ENCODE peak calls at places on chromosomes 13 and 19, in seven cellular contexts. L is activated CD4-positive, CD25-positive, alpha-beta regulatory T cell; Q is heart right ventricle; N is stimulated activated CD4-positive, alpha-beta T cell treated with anti-CD3 and anti-CD28 coated beads, Interleukin-12 subunit alpha, Interleukin-12 subunit beta, amount 100 ng/mL, for 48 hours; F is hepatic stellate cell; T is stimulated activated naive CD4-positive, alpha-beta T cell; I is HS-27A. G is an unnamed sample.

GRCh38 chr13:59651479-59651878 is 512.2 kb downstream of the DIAPH3 start:
- DNase-seq in Q (no peak), F (no peak), T (no peak), N (no peak), L (no peak), I (no peak), G (no peak)

GRCh38 chr19:51347209-51347928 is 5.4 kb upstream of the VSIG10L start:
- DNase-seq in F (no peak), Q (no peak), N (no peak), T (no peak), L (no peak), I (no peak), G (no peak)

GRCh38 chr13:32901994-32902780 is 114.0 kb upstream of the KL start:
- DNase-seq in I (no peak), Q (no peak), T (no peak), N (no peak), F (no peak), L (no peak), G (no peak)

GRCh38 chr19:39390460-39390758 is 497 bp downstream of the PAF1 start:
- DNase-seq in Q (no peak), L (no peak), N (peak; percentile 59), T (peak; percentile 84), F (peak; percentile 45), I (no peak), G (no peak)

GRCh38 chr19:12779162-12779993 is 4.0 kb upstream of the HOOK2 start:
- DNase-seq in N (no peak), T (no peak), I (no peak), L (no peak), F (peak; percentile 73), Q (peak; percentile 64), G (no peak)

GRCh38 chr13:101211261-101211660 is 205.0 kb downstream of the NALCN start:
- DNase-seq in L (no peak), N (no peak), I (peak; percentile 33), T (no peak), Q (no peak), F (peak; percentile 20), G (no peak)

GRCh38 chr13:100440756-100441421 is 147.7 kb downstream of the GGACT start:
- DNase-seq in N (no peak), L (no peak), I (peak; percentile 33), F (peak; percentile 45), Q (no peak), T (no peak), G (no peak)

GRCh38 chr19:46737275-46737654 is 8.6 kb upstream of the FKRP start:
- DNase-seq in F (no peak), L (no peak), Q (no peak), N (no peak), T (no peak), I (no peak), G (no peak)

GRCh38 chr19:21463449-21464105 is 41.8 kb upstream of the ZNF429 start:
- DNase-seq in N (peak; percentile 41), Q (peak; percentile 38), F (no peak), L (peak; percentile 5), T (no peak), I (no peak), G (no peak)

GRCh38 chr13:40911341-40911740 is 107.8 kb downstream of the ELF1 start:
- DNase-seq in F (no peak), N (no peak), T (no peak), L (no peak), Q (no peak), I (no peak), G (no peak)

GRCh38 chr19:53131085-53131484 is 1.6 kb downstream of the ZNF415 start:
- DNase-seq in Q (no peak), N (no peak), T (no peak), L (no peak), F (no peak), I (no peak), G (no peak)

GRCh38 chr13:110520431-110521295 is 40.9 kb downstream of the RAB20 start:
- DNase-seq in L (no peak), T (no peak), Q (peak; percentile 71), I (no peak), F (no peak), N (no peak), G (no peak)

GRCh38 chr19:6828698-6829633 is 56.5 kb downstream of the VAV1 start:
- DNase-seq in N (peak; percentile 45), T (peak; percentile 22), I (no peak), L (no peak), Q (no peak), F (no peak), G (no peak)

GRCh38 chr13:47420012-47420411 is 523.2 kb upstream of the HTR2A start:
- DNase-seq in I (no peak), L (no peak), N (no peak), F (no peak), T (no peak), Q (no peak), G (no peak)

GRCh38 chr13:45194081-45194939 is 6.5 kb downstream of the KCTD4 start:
- DNase-seq in Q (peak; percentile 23), F (no peak), N (no peak), T (no peak), L (no peak), I (no peak), G (no peak)

GRCh38 chr13:106155411-106155810 is 380.1 kb downstream of the EFNB2 start:
- DNase-seq in F (no peak), T (no peak), Q (no peak), I (no peak), L (no peak), N (no peak), G (no peak)

GRCh38 chr13:101530293-101530692 is 77.8 kb downstream of the ITGBL1 start:
- DNase-seq in F (no peak), N (no peak), I (no peak), Q (no peak), T (no peak), L (no peak), G (no peak)

GRCh38 chr13:19836472-19836871 is 27.0 kb downstream of the ZMYM5 start:
- DNase-seq in Q (no peak), I (no peak), N (no peak), T (no peak), F (no peak), L (no peak), G (no peak)

GRCh38 chr19:46766569-46767317 is 20.5 kb upstream of the STRN4 start:
- DNase-seq in I (no peak), Q (no peak), F (no peak), N (no peak), T (peak; percentile 20), L (peak; percentile 29), G (no peak)

GRCh38 chr19:54462713-54463530 is 656 bp downstream of the LENG9 start:
- DNase-seq in T (peak; percentile 28), F (peak; percentile 57), I (peak; percentile 75), Q (peak; percentile 77), L (peak; percentile 28), N (peak; percentile 36), G (no peak)

GRCh38 chr19:42440357-42441046 is 2.2 kb downstream of the CXCL17 start:
- DNase-seq in F (peak; percentile 70), T (peak; percentile 63), L (peak; percentile 76), I (peak; percentile 42), Q (peak; percentile 83), N (peak; percentile 70), G (no peak)

GRCh38 chr13:47831265-47831664 is 169.8 kb downstream of the SUCLA2 start:
- DNase-seq in T (no peak), F (no peak), Q (no peak), L (no peak), N (no peak), I (no peak), G (no peak)

GRCh38 chr19:50187937-50188336 is 15.5 kb upstream of the MYH14 start:
- DNase-seq in T (no peak), N (no peak), F (no peak), Q (no peak), L (no peak), I (no peak), G (no peak)

GRCh38 chr19:16185925-16186234 is 670 bp downstream of the FAM32A start:
- DNase-seq in L (no peak), I (no peak), F (peak; percentile 50), T (no peak), Q (no peak), N (no peak), G (no peak)

GRCh38 chr13:57946361-57946760 is 314.8 kb downstream of the PCDH17 start:
- DNase-seq in F (no peak), T (no peak), L (no peak), Q (no peak), I (no peak), N (no peak), G (no peak)

GRCh38 chr13:73800011-73800410 is 334.2 kb downstream of the KLF12 start:
- DNase-seq in L (no peak), F (no peak), N (no peak), Q (no peak), T (no peak), I (no peak), G (no peak)

GRCh38 chr13:43431279-43431678 is 355.5 kb downstream of the ENOX1 start:
- DNase-seq in T (no peak), F (no peak), L (no peak), Q (no peak), N (no peak), I (no peak), G (no peak)

GRCh38 chr13:37277435-37278144 is 172.1 kb upstream of the CSNK1A1L start:
- DNase-seq in T (no peak), N (no peak), F (peak; percentile 12), I (no peak), Q (no peak), L (no peak), G (no peak)